ENCODE peak calls at places on chromosomes 1 and 21, in four cellular contexts. Y is NK-92 treated with Interleukin-12 subunit alpha and Interleukin-12 subunit beta, amount 100 ng/mL, for 24 hours; Z is T-cell; X is NCI-H2081. O is an unnamed sample.
A peak's percentile ranks its signal among the peaks of the same experiment; 100 is the strongest.

GRCh38 chr1:172662464-172663109 is 3.7 kb downstream of the FASLG start:
- DNase-seq in Z (peak; percentile 85), Y (peak; percentile 83), X (no peak), O (no peak)

GRCh38 chr21:25179116-25179515 is 428.2 kb downstream of the MRPL39 start:
- DNase-seq in Z (no peak), X (no peak), Y (no peak), O (no peak)

GRCh38 chr1:29574871-29575270 is 338.5 kb downstream of the PTPRU start:
- DNase-seq in X (no peak), Z (no peak), Y (no peak), O (no peak)

GRCh38 chr1:111369177-111369576 is 58.4 kb downstream of the OVGP1 start:
- DNase-seq in Z (no peak), X (no peak), Y (no peak), O (no peak)

GRCh38 chr1:23800396-23801337 is at the start of gene GALE:
- DNase-seq in Y (peak; percentile 96), Z (peak; percentile 97), X (peak; percentile 96), O (peak; percentile 98)

GRCh38 chr1:1059494-1060280 is 14.4 kb downstream of the RNF223 start:
- DNase-seq in Y (peak; percentile 62), X (peak; percentile 77), Z (peak; percentile 92), O (peak; percentile 91)

GRCh38 chr1:5493708-5494390 is 498.4 kb downstream of the NPHP4 start:
- DNase-seq in Y (no peak), Z (no peak), X (no peak), O (no peak)

GRCh38 chr1:15400627-15401026 is 9.1 kb upstream of the EFHD2 start:
- DNase-seq in Y (no peak), Z (no peak), X (no peak), O (no peak)

GRCh38 chr1:221832151-221832550 is 90.3 kb upstream of the DUSP10 start:
- DNase-seq in Z (no peak), X (no peak), Y (no peak), O (no peak)

GRCh38 chr1:16248603-16249534 is 11.9 kb upstream of the CPLANE2 start:
- DNase-seq in X (peak; percentile 94), Z (no peak), Y (no peak), O (peak; percentile 91)

O was measured in sigmoid colon.